ENCODE peak calls at places on chromosomes 13 and 19, in four cellular contexts. N is dorsolateral prefrontal cortex, C is fibroblast of mammary gland, X is mucosa of descending colon. T is an unnamed sample.

GRCh38 chr13:44974056-44974798 is 15.0 kb downstream of the NUFIP1 start:
- DNase-seq in X (peak), N (no peak), C (peak), T (peak)

GRCh38 chr13:59269476-59269875 is 894.3 kb downstream of the DIAPH3 start:
- DNase-seq in N (no peak), X (no peak), C (no peak), T (no peak)

GRCh38 chr19:940591-941291 is 14.9 kb downstream of the ARID3A start:
- DNase-seq in N (peak), X (peak), C (peak), T (peak)

GRCh38 chr13:83377486-83377885 is 504.8 kb downstream of the SLITRK1 start:
- DNase-seq in X (no peak), C (peak), N (no peak), T (no peak)

GRCh38 chr13:50421457-50422130 is 406.4 kb downstream of the KCNRG start:
- DNase-seq in C (peak), X (no peak), N (no peak), T (no peak)

GRCh38 chr13:77372275-77372674 is 45.4 kb upstream of the MYCBP2 start:
- DNase-seq in X (no peak), C (peak), N (no peak), T (no peak)

GRCh38 chr19:33442706-33443105 is 69.2 kb downstream of the CEBPG start:
- DNase-seq in N (peak), C (no peak), X (no peak), T (peak)

GRCh38 chr13:111402441-111402840 is 82.0 kb downstream of the TEX29 start:
- DNase-seq in N (no peak), C (no peak), X (no peak), T (peak)

GRCh38 chr13:110561335-110562033 is at the start of gene RAB20:
- DNase-seq in N (no peak), C (peak), X (peak), T (peak)

GRCh38 chr13:63625869-63626268 is 2210.2 kb upstream of the PCDH20 start:
- DNase-seq in C (peak), N (no peak), X (no peak), T (no peak)

GRCh38 chr13:101317986-101318523 is 98.3 kb downstream of the NALCN start:
- DNase-seq in X (no peak), N (no peak), C (no peak), T (no peak)

GRCh38 chr19:33291623-33292534 is 10.5 kb downstream of the CEBPA start:
- DNase-seq in N (no peak), C (no peak), X (peak), T (peak)

GRCh38 chr13:62324842-62325241 is 909.2 kb upstream of the PCDH20 start:
- DNase-seq in X (no peak), C (no peak), N (no peak), T (no peak)

GRCh38 chr13:62321895-62322294 is 906.2 kb upstream of the PCDH20 start:
- DNase-seq in X (no peak), N (no peak), C (no peak), T (no peak)

GRCh38 chr13:62321139-62321538 is 905.5 kb upstream of the PCDH20 start:
- DNase-seq in N (no peak), C (no peak), X (no peak), T (no peak)

GRCh38 chr13:62320731-62321130 is 905.1 kb upstream of the PCDH20 start:
- DNase-seq in X (no peak), N (no peak), C (no peak), T (no peak)

GRCh38 chr13:62320129-62320724 is 904.6 kb upstream of the PCDH20 start:
- DNase-seq in C (peak), X (no peak), N (no peak), T (no peak)
- TF ChIP-seq CTCF in C (peak), X (no peak), N (peak), T (peak)

GRCh38 chr13:23570931-23571330 is 719 bp downstream of the TNFRSF19 start:
- DNase-seq in N (no peak), X (no peak), C (peak), T (no peak)
- H3K4me3 ChIP-seq in N (peak), X (no peak), C (no peak), T (no peak)

GRCh38 chr19:41895745-41896580 is 13.0 kb downstream of the ARHGEF1 start:
- DNase-seq in C (no peak), N (no peak), X (no peak), T (no peak)
- TF ChIP-seq CTCF in C (peak), N (no peak), X (no peak), T (no peak)

GRCh38 chr19:2083174-2083854 is 12.8 kb downstream of the MOB3A start:
- DNase-seq in C (no peak), X (no peak), N (no peak), T (no peak)

GRCh38 chr19:2079076-2079864 is 16.9 kb downstream of the MOB3A start:
- DNase-seq in X (no peak), C (no peak), N (no peak), T (no peak)

GRCh38 chr19:2080336-2080988 is 15.7 kb downstream of the MOB3A start:
- DNase-seq in C (no peak), N (no peak), X (no peak), T (no peak)

GRCh38 chr19:2079865-2080301 is 16.2 kb downstream of the MOB3A start:
- DNase-seq in N (no peak), C (no peak), X (no peak), T (no peak)

GRCh38 chr19:2081873-2082810 is 14.0 kb downstream of the MOB3A start:
- DNase-seq in C (no peak), X (peak), N (no peak), T (no peak)
- H3K4me3 ChIP-seq in C (no peak), X (no peak), N (no peak), T (no peak)

DNA sequence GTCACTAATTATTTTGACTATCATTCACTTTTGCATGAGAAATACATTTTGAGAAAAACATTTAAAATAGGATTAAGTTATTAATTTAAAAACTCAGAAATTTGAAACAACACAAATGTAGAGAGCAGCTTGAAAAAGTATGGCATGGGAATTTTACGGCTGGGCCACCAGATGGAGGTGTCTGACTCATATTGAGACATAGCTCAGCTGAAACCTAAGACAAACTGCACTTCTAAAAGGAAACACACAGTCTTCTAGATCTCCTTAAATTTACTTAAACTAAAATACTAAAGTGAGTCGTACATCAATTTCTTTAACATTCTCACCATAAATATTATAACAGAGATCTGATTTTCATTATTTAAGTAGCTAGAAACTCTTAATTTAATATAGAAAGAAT is 41.9 kb upstream of the POSTN start:
- DNase-seq in C (peak), X (no peak), N (no peak), T (no peak)
- TF ChIP-seq CTCF in C (peak), X (no peak), N (peak), T (peak)

GRCh38 chr19:47130120-47130588 is 481 bp upstream of the SAE1 start:
- DNase-seq in N (no peak), X (no peak), C (no peak), T (no peak)

GRCh38 chr19:47133021-47133471 is 2.4 kb downstream of the SAE1 start:
- DNase-seq in X (no peak), N (no peak), C (no peak), T (no peak)

GRCh38 chr19:47134533-47134932 is 3.9 kb downstream of the SAE1 start:
- DNase-seq in N (no peak), C (no peak), X (no peak), T (no peak)

GRCh38 chr19:47130589-47131168 is at the start of gene SAE1:
- DNase-seq in C (peak), X (peak), N (peak), T (peak)

GRCh38 chr19:47132522-47132852 is 1.9 kb downstream of the SAE1 start:
- DNase-seq in N (no peak), X (no peak), C (no peak), T (no peak)
- H3K4me3 ChIP-seq in N (peak), X (no peak), C (no peak), T (no peak)

GRCh38 chr19:17079710-17080440 is 4.3 kb downstream of the MYO9B start:
- DNase-seq in X (peak), C (peak), N (peak), T (peak)
- TF ChIP-seq CTCF in X (no peak), C (peak), N (peak), T (no peak)

DNA sequence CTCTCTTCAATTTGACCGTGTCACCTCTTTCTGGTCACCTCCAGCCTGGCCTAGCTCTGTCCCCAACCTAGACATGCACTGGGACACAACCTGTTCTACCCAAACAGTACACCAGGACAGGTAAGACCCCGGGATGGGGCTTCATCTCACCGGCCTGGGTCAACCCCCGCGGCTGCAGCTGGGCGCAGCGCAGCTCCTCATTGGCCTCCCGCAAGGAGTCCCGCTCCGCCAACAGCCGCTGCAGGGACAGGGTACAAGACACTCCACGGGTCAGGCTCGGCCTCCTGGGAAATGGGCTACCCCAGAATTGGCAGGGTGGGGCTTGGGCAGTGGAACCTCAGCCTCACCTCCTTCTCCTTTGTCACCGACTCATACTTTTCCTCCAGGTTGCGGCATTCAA is 7.7 kb downstream of the HOOK2 start:
- DNase-seq in C (no peak), X (no peak), N (no peak), T (no peak)
- H3K4me3 ChIP-seq in C (no peak), X (no peak), N (no peak), T (no peak)